ENCODE peak calls at places on chromosomes 12 and 14, in five cellular contexts. Y, J, O, A and X are unnamed samples.

GRCh38 chr12:130195776-130196175 is 33.5 kb downstream of the FZD10 start:
- DNase-seq in Y (no peak), A (no peak), J (no peak), O (no peak), X (no peak)

GRCh38 chr14:95107711-95108110 is 49.6 kb downstream of the DICER1 start:
- DNase-seq in A (no peak), O (no peak), Y (no peak), J (no peak), X (no peak)

GRCh38 chr12:86838709-86839108 is 582.5 kb upstream of the MGAT4C start:
- DNase-seq in A (no peak), J (no peak), Y (no peak), O (no peak), X (no peak)

GRCh38 chr14:91406451-91406850 is 11.2 kb downstream of the CCDC88C start:
- DNase-seq in A (no peak), Y (no peak), J (no peak), O (no peak), X (no peak)

GRCh38 chr14:35235840-35236239 is 56.3 kb upstream of the PSMA6 start:
- DNase-seq in A (no peak), Y (no peak), J (no peak), O (no peak), X (no peak)

GRCh38 chr12:51281202-51281924 is 11.1 kb upstream of the SMAGP start:
- DNase-seq in O (no peak), Y (no peak), A (no peak), J (no peak), X (peak; percentile 60)

GRCh38 chr14:34199585-34199984 is 248.7 kb upstream of the EGLN3 start:
- DNase-seq in Y (no peak), A (peak; percentile 17), J (no peak), O (no peak), X (no peak)

GRCh38 chr12:116529048-116529447 is 30.1 kb upstream of the MAP1LC3B2 start:
- DNase-seq in A (no peak), Y (no peak), J (no peak), O (no peak), X (no peak)

GRCh38 chr12:25208554-25208953 is 13.5 kb downstream of the ETFRF1 start:
- DNase-seq in Y (no peak), J (no peak), O (no peak), A (no peak), X (no peak)

GRCh38 chr14:94100847-94101246 is 9.7 kb upstream of the IFI27 start:
- DNase-seq in Y (no peak), O (no peak), J (no peak), A (no peak), X (peak; percentile 31)

GRCh38 chr14:91509083-91509877 is 830 bp downstream of the PPP4R3A start:
- DNase-seq in J (peak; percentile 57), A (peak; percentile 6), O (peak; percentile 71), Y (peak; percentile 87), X (peak; percentile 26)

GRCh38 chr12:65881965-65882413 is 57.7 kb downstream of the HMGA2 start:
- DNase-seq in A (no peak), J (peak; percentile 88), O (peak; percentile 95), Y (peak; percentile 93), X (no peak)

GRCh38 chr14:68951051-68951797 is 27.9 kb downstream of the ACTN1 start:
- DNase-seq in Y (peak; percentile 91), A (peak; percentile 96), J (peak; percentile 95), O (peak; percentile 99), X (peak; percentile 89)

GRCh38 chr12:96500686-96501085 is 11.3 kb downstream of the CFAP54 start:
- DNase-seq in O (no peak), A (no peak), J (no peak), Y (no peak), X (no peak)

GRCh38 chr12:113424915-113425823 is 3.0 kb downstream of the SDSL start:
- DNase-seq in J (peak; percentile 73), Y (peak; percentile 87), A (peak; percentile 60), O (no peak), X (peak; percentile 37)

GRCh38 chr14:63533474-63533873 is 9.7 kb downstream of the PPP2R5E start:
- DNase-seq in Y (peak; percentile 76), O (no peak), A (no peak), J (no peak), X (no peak)

GRCh38 chr12:46271846-46272245 is 3.0 kb upstream of the SLC38A1 start:
- DNase-seq in O (no peak), Y (no peak), J (no peak), A (no peak), X (no peak)

GRCh38 chr12:70386771-70387170 is 20.7 kb downstream of the KCNMB4 start:
- DNase-seq in J (no peak), O (no peak), A (no peak), Y (no peak), X (no peak)

GRCh38 chr12:88854260-88854659 is 274.0 kb upstream of the KITLG start:
- DNase-seq in J (no peak), A (peak; percentile 3), O (no peak), Y (no peak), X (peak; percentile 91)

GRCh38 chr14:104881369-104881979 is 16.4 kb downstream of the CEP170B start:
- DNase-seq in O (no peak), A (no peak), J (peak; percentile 33), Y (peak; percentile 59), X (no peak)

GRCh38 chr14:25381498-25381897 is 331.6 kb upstream of the STXBP6 start:
- DNase-seq in J (no peak), Y (no peak), O (no peak), A (no peak), X (no peak)

GRCh38 chr12:52279683-52280318 is 5.4 kb downstream of the KRT86 start:
- DNase-seq in A (peak; percentile 65), J (no peak), Y (no peak), O (no peak), X (no peak)

GRCh38 chr12:54603173-54603814 is 14.8 kb upstream of the PPP1R1A start:
- DNase-seq in O (peak; percentile 76), Y (no peak), J (peak; percentile 68), A (peak; percentile 44), X (peak; percentile 85)

GRCh38 chr14:94330857-94331256 is 7.7 kb upstream of the SERPINA6 start:
- DNase-seq in J (no peak), Y (no peak), A (no peak), O (no peak), X (no peak)

GRCh38 chr14:60356921-60357550 is 108.0 kb downstream of the PPM1A start:
- DNase-seq in Y (no peak), A (no peak), O (no peak), J (no peak), X (no peak)

DNA sequence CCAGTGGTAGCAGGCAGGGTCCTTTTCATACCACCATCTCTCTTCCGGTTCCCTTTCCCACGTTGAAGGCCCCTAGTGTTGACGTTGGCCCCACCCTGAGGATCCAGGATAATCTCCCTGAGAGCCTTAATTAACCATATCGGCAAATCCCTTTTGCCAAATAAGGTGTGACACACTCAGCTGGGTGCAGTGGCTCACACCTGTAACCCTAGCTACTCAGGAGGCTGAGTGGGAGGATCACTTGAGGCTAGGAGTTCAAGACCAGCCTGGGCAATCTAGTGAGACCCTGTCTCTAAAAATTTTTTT is 2.8 kb upstream of the TMEM119 start:
- DNase-seq in J (no peak), Y (no peak), A (no peak), O (no peak), X (no peak)
- H3K27ac ChIP-seq in J (no peak overlapping the region), Y (no peak overlapping the region), A (no peak overlapping the region), O (no peak overlapping the region), X (no peak overlapping the region)

GRCh38 chr12:44357476-44357875 is 518.6 kb downstream of the NELL2 start:
- DNase-seq in A (no peak), J (no peak), Y (no peak), O (no peak), X (no peak)
- H3K27ac ChIP-seq in A (no peak overlapping the region), J (no peak overlapping the region), Y (no peak overlapping the region), O (no peak overlapping the region), X (no peak overlapping the region)

GRCh38 chr12:75910452-75910722 is 121.2 kb downstream of the PHLDA1 start:
- DNase-seq in O (no peak), A (no peak), J (no peak), Y (no peak), X (no peak)
- H3K27ac ChIP-seq in O (no peak overlapping the region), A (no peak overlapping the region), J (no peak overlapping the region), Y (no peak overlapping the region), X (no peak overlapping the region)

DNA sequence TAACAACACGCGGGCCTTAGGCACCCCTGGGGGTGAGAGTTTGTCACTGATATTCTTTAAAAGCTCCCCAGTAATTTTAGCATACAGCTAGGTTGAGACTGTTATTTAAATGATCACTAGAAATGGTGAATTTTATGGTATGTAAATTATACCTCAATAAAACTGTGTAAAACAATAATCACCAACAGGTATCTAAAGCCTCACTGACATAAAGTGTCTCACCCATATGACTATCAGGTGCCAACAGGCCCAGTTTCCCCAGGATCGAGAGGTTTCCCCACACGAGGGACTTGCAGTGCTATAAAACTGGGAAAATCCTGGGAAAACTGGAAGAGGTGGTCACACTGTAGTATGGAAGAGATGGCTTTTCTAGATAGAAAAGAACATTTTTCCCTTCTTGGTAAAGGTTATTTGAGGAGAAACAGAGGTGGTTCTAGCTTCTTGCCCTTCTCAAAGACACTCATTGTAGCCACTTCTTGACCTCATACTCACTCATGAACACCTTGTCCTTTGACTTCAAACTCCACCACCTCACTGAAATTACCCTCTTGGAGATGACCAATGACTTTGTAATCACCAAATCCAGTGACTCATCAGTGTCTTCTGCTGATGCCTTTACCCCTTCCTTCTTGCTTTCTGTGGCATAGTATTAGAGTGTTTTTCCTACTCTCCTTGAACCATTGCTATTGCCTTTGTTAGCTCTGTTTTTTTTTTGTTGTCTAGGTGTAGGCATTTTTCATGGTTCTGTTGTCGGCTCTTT is 24.8 kb upstream of the NUBPL start:
- DNase-seq in A (no peak), O (no peak), J (no peak), Y (no peak), X (no peak)
- H3K27ac ChIP-seq in A (no peak overlapping the region), O (no peak overlapping the region), J (no peak overlapping the region), Y (no peak overlapping the region), X (no peak overlapping the region)

GRCh38 chr14:77912754-77913556 is 113.0 kb downstream of the ADCK1 start:
- DNase-seq in J (no peak), A (no peak), Y (no peak), O (peak; percentile 33), X (no peak)

GRCh38 chr14:77909911-77910310 is 110.0 kb downstream of the ADCK1 start:
- DNase-seq in A (no peak), O (peak; percentile 12), Y (no peak), J (no peak), X (no peak)

GRCh38 chr14:77914073-77914721 is 114.3 kb downstream of the ADCK1 start:
- DNase-seq in Y (no peak), O (no peak), A (no peak), J (no peak), X (no peak)

GRCh38 chr14:77908847-77909246 is 108.9 kb downstream of the ADCK1 start:
- DNase-seq in J (no peak), A (no peak), Y (no peak), O (no peak), X (no peak)

DNA sequence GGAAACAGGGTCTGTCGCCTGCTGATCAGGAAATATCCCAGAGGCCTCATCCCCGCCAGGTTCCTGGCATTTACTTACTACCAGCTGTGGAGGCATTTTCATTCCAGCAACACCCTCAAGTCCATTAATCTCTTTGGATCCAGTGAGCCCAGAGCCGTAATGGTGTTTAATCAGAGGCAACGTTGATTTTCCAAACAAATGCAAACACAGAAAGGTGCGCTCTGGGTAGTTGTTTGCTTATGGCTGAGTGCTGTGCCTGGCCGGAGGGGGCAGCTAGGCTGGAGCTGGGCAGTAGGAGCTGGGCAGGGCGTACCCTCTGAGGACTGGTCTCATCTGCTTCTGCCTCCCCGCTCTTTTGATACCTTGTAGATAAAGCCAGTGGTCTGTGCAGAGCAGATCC is 110.6 kb downstream of the ADCK1 start:
- DNase-seq in O (peak; percentile 40), J (no peak), A (no peak), Y (no peak), X (no peak)
- H3K27ac ChIP-seq in O (no peak overlapping the region), J (no peak overlapping the region), A (no peak overlapping the region), Y (no peak overlapping the region), X (no peak overlapping the region)